ENCODE peak calls at places on chromosome 21, in five cellular contexts. U, T, V, H and B are unnamed samples.

GRCh38 chr21:27590271-27590670 is 623.4 kb upstream of the ADAMTS5 start:
- DNase-seq in V (no peak), H (no peak), T (no peak), U (no peak), B (no peak)

GRCh38 chr21:45979141-45979631 is 2.4 kb upstream of the COL6A1 start:
- DNase-seq in T (no peak), V (no peak), U (peak), H (no peak), B (peak)

GRCh38 chr21:34968414-34969333 is 80.4 kb downstream of the RUNX1 start:
- DNase-seq in T (no peak), U (no peak), H (no peak), V (no peak), B (no peak)

GRCh38 chr21:42991992-42992740 is 17.8 kb downstream of the PKNOX1 start:
- DNase-seq in V (no peak), H (peak), U (peak), T (peak), B (no peak)

GRCh38 chr21:36615274-36615964 is 83.5 kb upstream of the SIM2 start:
- DNase-seq in T (no peak), V (no peak), H (no peak), U (no peak), B (no peak)

GRCh38 chr21:43361493-43362296 is 65.2 kb downstream of the SIK1 start:
- DNase-seq in U (peak), T (no peak), V (no peak), H (no peak), B (no peak)

GRCh38 chr21:33598051-33598450 is 9.6 kb upstream of the DONSON start:
- DNase-seq in U (no peak), T (no peak), H (no peak), V (no peak), B (no peak)

GRCh38 chr21:26028183-26028582 is 142.4 kb downstream of the APP start:
- DNase-seq in V (no peak), H (no peak), T (no peak), U (no peak), B (no peak)

GRCh38 chr21:42234464-42235241 is 15.7 kb downstream of the ABCG1 start:
- DNase-seq in V (peak), T (peak), U (peak), H (peak), B (no peak)

GRCh38 chr21:16742116-16742515 is 770.7 kb upstream of the CXADR start:
- DNase-seq in H (peak), V (no peak), U (peak), T (no peak), B (no peak)

GRCh38 chr21:46459356-46460112 is 843 bp downstream of the DIP2A start:
- DNase-seq in H (peak), V (peak), T (peak), U (peak), B (peak)

GRCh38 chr21:21624674-21625073 is 626.5 kb downstream of the NCAM2 start:
- DNase-seq in T (no peak), V (no peak), H (no peak), U (no peak), B (no peak)

GRCh38 chr21:16280731-16281130 is 550.9 kb downstream of the USP25 start:
- DNase-seq in T (no peak), U (no peak), H (no peak), V (no peak), B (no peak)

GRCh38 chr21:41933259-41934079 is 20.3 kb downstream of the C2CD2 start:
- DNase-seq in H (no peak), V (no peak), U (peak), T (no peak), B (no peak)

GRCh38 chr21:42654179-42654912 is 925 bp downstream of the PDE9A start:
- DNase-seq in U (no peak), T (no peak), V (peak), H (peak), B (no peak)

GRCh38 chr21:33206771-33207290 is 22.9 kb upstream of the IFNAR2 start:
- DNase-seq in H (no peak), T (peak), V (no peak), U (no peak), B (no peak)

GRCh38 chr21:15324542-15324941 is 259.7 kb upstream of the NRIP1 start:
- DNase-seq in V (no peak), T (no peak), U (no peak), H (no peak), B (no peak)

GRCh38 chr21:35796834-35797233 is 263.5 kb downstream of the SETD4 start:
- DNase-seq in H (no peak), U (no peak), V (no peak), T (no peak), B (no peak)

GRCh38 chr21:20783611-20784010 is 214.6 kb upstream of the NCAM2 start:
- DNase-seq in V (no peak), U (no peak), H (no peak), T (no peak), B (no peak)

GRCh38 chr21:41370840-41371697 is 9.2 kb downstream of the MX2 start:
- DNase-seq in V (no peak), U (no peak), T (no peak), H (no peak), B (no peak)

GRCh38 chr21:35316933-35317332 is 267.8 kb upstream of the RUNX1 start:
- DNase-seq in T (no peak), H (no peak), V (no peak), U (no peak), B (no peak)

GRCh38 chr21:37542512-37542911 is 175.9 kb downstream of the DYRK1A start:
- DNase-seq in T (no peak), U (no peak), V (no peak), H (no peak), B (no peak)

GRCh38 chr21:42202321-42202720 is 16.6 kb upstream of the ABCG1 start:
- DNase-seq in H (no peak), V (no peak), U (no peak), T (no peak), B (no peak)

GRCh38 chr21:33428669-33429068 is 25.5 kb downstream of the IFNGR2 start:
- DNase-seq in T (peak), U (no peak), V (no peak), H (no peak), B (no peak)

DNA sequence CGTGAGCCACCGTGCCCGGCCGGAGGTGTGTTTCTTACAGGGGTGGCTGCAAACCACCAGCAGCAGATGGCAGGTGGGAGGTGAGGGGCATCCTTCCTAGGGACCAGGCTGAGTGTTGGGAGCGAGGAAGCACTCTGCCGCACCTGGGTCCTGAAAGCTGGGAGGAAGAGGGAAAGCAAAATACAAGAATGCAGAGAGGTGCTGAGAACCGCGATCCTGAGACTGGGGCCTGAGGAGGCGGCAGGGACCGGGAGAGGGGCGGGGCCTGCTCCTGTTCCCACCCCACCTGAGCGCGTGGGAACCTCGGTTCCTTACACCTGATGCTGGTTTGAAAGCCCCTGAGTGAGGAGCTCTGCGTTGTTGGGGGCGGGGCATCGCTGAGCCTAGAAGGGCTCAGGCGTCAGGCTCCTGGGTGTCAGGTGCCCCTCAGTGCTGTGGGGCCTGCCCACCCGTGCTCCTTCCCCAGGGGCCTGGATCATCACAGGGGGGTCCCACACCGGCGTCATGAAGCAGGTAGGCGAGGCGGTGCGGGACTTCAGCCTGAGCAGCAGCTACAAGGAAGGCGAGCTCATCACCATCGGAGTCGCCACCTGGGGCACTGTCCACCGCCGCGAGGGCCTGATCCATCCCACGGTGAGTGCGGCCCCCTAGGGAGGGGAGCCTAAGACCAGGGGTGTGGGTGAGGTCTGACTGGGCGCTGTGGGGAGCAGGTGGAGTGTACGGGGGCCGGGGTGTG is 15.5 kb downstream of the TRPM2 start:
- DNase-seq in V (no peak), T (no peak), U (no peak), H (no peak), B (peak)
- TF ChIP-seq CTCF in V (no peak), T (no peak), U (no peak), H (no peak), B (no peak)

DNA sequence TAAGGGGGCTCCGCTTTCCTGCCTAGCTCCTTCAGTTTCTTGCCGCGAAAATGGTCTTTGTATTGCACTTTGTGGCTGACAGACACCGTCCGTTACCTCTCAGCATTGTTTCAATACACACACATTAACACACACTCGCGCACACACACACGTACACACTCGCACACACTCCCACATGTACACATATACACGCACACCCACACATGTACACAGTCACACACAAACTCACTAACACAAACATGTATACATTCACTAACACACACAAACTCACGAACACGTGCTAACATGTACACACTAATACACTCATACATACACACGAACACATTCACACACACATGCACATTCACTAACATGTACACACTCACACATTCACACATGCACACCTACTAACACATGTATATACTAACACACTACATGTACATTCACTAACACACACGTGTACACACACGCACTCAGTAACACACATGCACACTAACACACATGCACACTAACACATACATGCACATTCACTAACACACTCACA is 48.9 kb downstream of the PSMG1 start:
- DNase-seq in V (no peak), U (no peak), H (no peak), T (no peak), B (no peak)
- H3K4me3 ChIP-seq in V (no peak), U (no peak), H (no peak), T (no peak), B (no peak)

GRCh38 chr21:39022035-39022900 is 161.0 kb downstream of the PSMG1 start:
- DNase-seq in U (peak), V (no peak), T (no peak), H (no peak), B (no peak)

GRCh38 chr21:39021475-39021832 is 161.8 kb downstream of the PSMG1 start:
- DNase-seq in U (no peak), T (no peak), H (no peak), V (no peak), B (no peak)

GRCh38 chr21:39024538-39024937 is 158.7 kb downstream of the PSMG1 start:
- DNase-seq in U (no peak), H (no peak), V (no peak), T (no peak), B (no peak)

GRCh38 chr21:39025198-39025597 is 158.1 kb downstream of the PSMG1 start:
- DNase-seq in T (no peak), U (no peak), H (no peak), V (no peak), B (no peak)

GRCh38 chr21:39022901-39023693 is 160.2 kb downstream of the PSMG1 start:
- DNase-seq in H (no peak), U (peak), V (peak), T (peak), B (no peak)
- TF ChIP-seq CTCF in H (no peak), U (no peak), V (peak), T (no peak), B (no peak)

DNA sequence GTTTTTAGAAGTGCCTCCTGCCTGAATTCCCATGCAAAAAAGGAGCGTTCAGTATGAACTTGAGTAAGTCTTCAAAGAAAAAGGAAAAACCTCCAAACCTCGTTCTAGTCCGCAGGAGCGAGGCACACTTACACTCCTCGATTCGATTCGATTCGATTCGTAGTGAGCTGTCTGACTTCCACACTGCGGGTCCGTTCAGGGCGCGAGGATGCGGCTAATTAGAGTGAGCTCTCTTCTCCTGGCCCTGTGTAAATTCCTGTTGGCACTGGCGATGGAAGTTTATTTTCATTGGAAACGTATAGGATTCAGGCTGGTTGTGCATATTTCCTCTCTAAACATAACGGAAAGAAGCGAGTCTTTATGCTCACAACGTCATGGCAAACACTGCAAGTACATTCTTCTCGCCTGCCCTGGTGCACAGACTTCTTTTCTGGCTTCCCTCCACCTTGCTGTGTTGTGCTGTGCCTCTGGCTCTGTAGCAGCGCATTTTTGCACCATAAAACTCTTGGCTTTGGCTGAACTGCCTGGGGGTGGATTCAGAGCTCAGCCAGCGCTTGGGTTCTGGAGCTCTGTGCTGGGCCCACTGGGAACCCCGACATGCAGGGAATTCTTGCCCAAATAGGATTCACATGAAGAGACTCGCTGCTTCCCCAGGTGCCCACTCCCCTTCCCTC is 2.7 kb downstream of the HUNK start:
- DNase-seq in U (no peak), T (no peak), H (no peak), V (no peak), B (no peak)
- H3K4me3 ChIP-seq in U (no peak), T (no peak), H (no peak), V (no peak), B (peak)